ENCODE peak calls at places on chromosomes 4 and X, in seven cellular contexts. O is effector memory CD4-positive, alpha-beta T cell; N is uterus; W is naive thymus-derived CD4-positive, alpha-beta T cell; D is tibial artery; C is cardiac muscle cell; E is hepatocyte. Q is an unnamed sample.
A peak's percentile ranks its signal among the peaks of the same experiment; 100 is the strongest.

GRCh38 chr4:152500798-152501434 is 35.0 kb downstream of the FBXW7 start:
- DNase-seq in E (peak; percentile 91), D (no peak), W (no peak), N (no peak), C (peak; percentile 95), O (peak; percentile 52), Q (peak; percentile 27)

GRCh38 chr4:100797791-100798190 is 280.0 kb upstream of the EMCN start:
- DNase-seq in E (no peak), W (no peak), O (no peak), D (no peak), C (no peak), N (no peak), Q (no peak)

GRCh38 chr4:7414736-7415510 is 19.8 kb downstream of the PSAPL1 start:
- DNase-seq in W (no peak), D (peak; percentile 0), E (no peak), N (peak; percentile 3), C (no peak), O (no peak), Q (no peak)

GRCh38 chrX:100864967-100865366 is 9.2 kb downstream of the NOX1 start:
- DNase-seq in D (no peak), N (no peak), C (peak; percentile 34), W (no peak), E (no peak), O (no peak), Q (no peak)

GRCh38 chr4:142615324-142615665 is 230.8 kb downstream of the INPP4B start:
- DNase-seq in E (peak; percentile 14), D (no peak), W (no peak), C (peak; percentile 45), N (no peak), O (no peak), Q (no peak)

GRCh38 chr4:177222776-177223175 is 86.9 kb upstream of the NEIL3 start:
- DNase-seq in N (no peak), O (no peak), E (no peak), D (no peak), W (no peak), C (no peak), Q (no peak)

GRCh38 chr4:138645289-138645688 is 370.3 kb upstream of the NOCT start:
- DNase-seq in D (no peak), W (no peak), N (no peak), C (no peak), E (no peak), O (no peak), Q (no peak)

GRCh38 chr4:180610317-180610716 is 1632.9 kb upstream of the TENM3 start:
- DNase-seq in W (no peak), E (peak; percentile 16), O (no peak), N (no peak), D (no peak), C (no peak), Q (no peak)

GRCh38 chr4:169311643-169312365 is 41.0 kb upstream of the SH3RF1 start:
- DNase-seq in D (no peak), E (peak; percentile 71), N (no peak), O (no peak), W (no peak), C (peak; percentile 81), Q (no peak)

DNA sequence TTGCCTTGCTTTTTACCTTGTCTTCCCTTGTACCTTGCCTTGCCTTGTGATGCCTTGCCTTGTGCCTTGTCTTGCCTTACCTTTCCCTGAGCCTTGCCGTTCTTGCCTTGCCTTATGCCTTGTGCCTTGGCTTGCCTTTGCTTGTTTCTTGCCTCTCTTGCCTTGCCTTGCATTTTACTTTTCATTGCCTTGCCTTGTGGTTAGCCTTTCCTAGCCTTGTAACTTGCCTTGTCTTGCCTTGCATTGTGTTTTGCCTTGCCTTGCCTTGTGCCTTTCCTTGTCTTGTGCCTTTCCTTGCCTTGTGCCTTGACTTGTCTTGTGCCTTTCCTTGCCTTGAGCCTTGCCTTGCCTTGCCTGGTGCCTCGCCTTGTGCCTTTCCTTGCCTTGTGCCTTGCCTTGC is 84.6 kb downstream of the TAB3 start:
- DNase-seq in C (no peak), N (no peak), O (no peak), W (no peak), D (no peak), E (no peak), Q (no peak)
- H3K9me3 ChIP-seq in C (no peaks in the 10 kb centered on the region), N (no peaks in the 10 kb centered on the region), O (no peaks in the 10 kb centered on the region), W (no peaks in the 10 kb centered on the region), D (no peaks in the 10 kb centered on the region), E (no peaks in the 10 kb centered on the region), Q (no peaks in the 10 kb centered on the region)

GRCh38 chrX:20280938-20281337 is 14.2 kb upstream of the RPS6KA3 start:
- DNase-seq in E (no peak), D (no peak), O (no peak), N (no peak), W (no peak), C (no peak), Q (no peak)

GRCh38 chrX:20284992-20285391 is 18.3 kb upstream of the RPS6KA3 start:
- DNase-seq in E (no peak), N (no peak), W (no peak), C (no peak), D (no peak), O (no peak), Q (no peak)

GRCh38 chrX:20285513-20285912 is 18.8 kb upstream of the RPS6KA3 start:
- DNase-seq in C (no peak), W (no peak), O (no peak), N (no peak), D (no peak), E (no peak), Q (no peak)

GRCh38 chrX:20284444-20284843 is 17.7 kb upstream of the RPS6KA3 start:
- DNase-seq in W (no peak), O (no peak), N (no peak), D (no peak), E (no peak), C (no peak), Q (no peak)
- H3K9me3 ChIP-seq in W (no peaks in the 10 kb centered on the region), O (no peaks in the 10 kb centered on the region), N (no peaks in the 10 kb centered on the region), D (no peaks in the 10 kb centered on the region), E (no peaks in the 10 kb centered on the region), C (no peaks in the 10 kb centered on the region), Q (no peaks in the 10 kb centered on the region)

GRCh38 chrX:153801646-153802045 is 7.2 kb downstream of the SSR4 start:
- DNase-seq in O (no peak), E (no peak), W (no peak), N (no peak), D (no peak), C (no peak), Q (no peak)
- H3K9me3 ChIP-seq in O (no peaks in the 10 kb centered on the region), E (no peaks in the 10 kb centered on the region), W (no peaks in the 10 kb centered on the region), N (no peaks in the 10 kb centered on the region), D (peaks cover 9% of the 10 kb centered on the region), C (no peaks in the 10 kb centered on the region), Q (no peaks in the 10 kb centered on the region)

DNA sequence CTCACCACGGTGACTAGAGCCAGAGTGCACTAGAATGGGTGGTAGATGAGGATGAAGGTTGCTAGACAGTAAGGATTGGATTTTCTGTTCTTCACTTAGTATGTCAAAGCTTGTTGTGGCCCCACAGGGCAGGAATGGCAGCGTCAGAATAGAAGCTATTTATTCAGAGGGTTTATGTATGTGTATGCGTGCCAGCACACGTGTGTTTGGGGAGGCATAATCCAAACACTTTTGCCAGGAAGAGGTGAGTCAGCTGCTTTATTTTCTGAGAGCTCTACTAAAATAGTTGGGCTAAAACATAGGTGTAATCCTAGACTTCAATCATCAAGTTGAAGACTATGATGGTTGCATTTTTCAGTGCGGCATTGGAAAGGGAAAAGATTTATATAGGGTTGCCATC is 1.2 kb upstream of the MAGEE2 start:
- DNase-seq in N (no peak), E (no peak), D (no peak), O (no peak), W (no peak), C (no peak), Q (no peak)
- H3K9me3 ChIP-seq in N (no peaks in the 10 kb centered on the region), E (no peaks in the 10 kb centered on the region), D (no peaks in the 10 kb centered on the region), O (no peaks in the 10 kb centered on the region), W (no peaks in the 10 kb centered on the region), C (no peaks in the 10 kb centered on the region), Q (no peaks in the 10 kb centered on the region)

GRCh38 chr4:122988696-122989095 is 66.3 kb upstream of the NUDT6 start:
- DNase-seq in C (no peak), O (no peak), E (no peak), D (no peak), W (no peak), N (no peak), Q (no peak)
- H3K9me3 ChIP-seq in C (no peaks in the 10 kb centered on the region), O (peaks cover 4% of the 10 kb centered on the region), E (peaks cover 11% of the 10 kb centered on the region), D (peaks cover 26% of the 10 kb centered on the region), W (no peaks in the 10 kb centered on the region), N (peaks cover 27% of the 10 kb centered on the region), Q (no peaks in the 10 kb centered on the region)

GRCh38 chrX:143027262-143027661 is 1.5 kb downstream of the SPANXN4 start:
- DNase-seq in C (no peak), W (no peak), D (no peak), O (no peak), E (no peak), N (no peak), Q (no peak)
- H3K9me3 ChIP-seq in C (no peaks in the 10 kb centered on the region), W (no peaks in the 10 kb centered on the region), D (no peaks in the 10 kb centered on the region), O (no peaks in the 10 kb centered on the region), E (no peaks in the 10 kb centered on the region), N (no peaks in the 10 kb centered on the region), Q (no peaks in the 10 kb centered on the region)

GRCh38 chr4:138935-139334 is 14.6 kb downstream of the ZNF718 start:
- DNase-seq in E (no peak), D (no peak), O (no peak), N (no peak), W (no peak), C (no peak), Q (no peak)

DNA sequence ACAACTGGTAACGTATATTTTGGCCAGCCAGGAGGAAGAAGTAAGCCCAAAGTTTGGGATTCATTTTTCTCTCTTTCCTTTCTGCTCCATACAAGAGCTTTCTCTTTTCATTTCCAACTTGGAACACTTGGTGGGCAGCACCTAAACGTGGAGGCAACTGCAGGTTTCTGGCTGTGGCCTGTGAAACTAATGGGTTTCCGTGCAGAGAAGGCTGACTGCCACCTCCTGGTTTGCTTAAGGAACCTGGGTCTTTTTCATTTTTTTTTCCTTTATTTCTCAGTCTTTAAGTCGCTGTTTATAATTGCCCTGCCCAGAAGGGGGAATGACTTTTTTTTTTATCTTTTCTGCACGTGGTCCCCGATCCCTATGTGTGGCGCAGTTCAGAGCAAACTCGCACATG is 15.4 kb downstream of the ZNF718 start:
- DNase-seq in N (no peak), W (no peak), D (no peak), C (no peak), O (no peak), E (no peak), Q (no peak)
- H3K9me3 ChIP-seq in N (peaks cover 12% of the 10 kb centered on the region), W (no peaks in the 10 kb centered on the region), D (peaks cover 89% of the 10 kb centered on the region), C (peaks cover 9% of the 10 kb centered on the region), O (peaks cover 54% of the 10 kb centered on the region), E (peaks cover 93% of the 10 kb centered on the region), Q (peaks cover 53% of the 10 kb centered on the region)

GRCh38 chr4:11626046-11626445 is 197.4 kb upstream of the HS3ST1 start:
- DNase-seq in O (no peak), W (no peak), E (no peak), D (no peak), N (no peak), C (no peak), Q (no peak)
- H3K9me3 ChIP-seq in O (no peaks in the 10 kb centered on the region), W (no peaks in the 10 kb centered on the region), E (no peaks in the 10 kb centered on the region), D (no peaks in the 10 kb centered on the region), N (no peaks in the 10 kb centered on the region), C (no peaks in the 10 kb centered on the region), Q (no peaks in the 10 kb centered on the region)

Q was measured in gastrocnemius medialis.